ENCODE peak calls at places on chromosomes 2 and 18, in four cellular contexts. K is fibroblast of mammary gland; V is effector CD4-positive, alpha-beta T cell; U is NCI-H446. W is an unnamed sample.

GRCh38 chr2:237818066-237818473 is 19.5 kb downstream of the RBM44 start:
- DNase-seq in V (no peak), U (no peak), K (peak), W (peak)

GRCh38 chr2:106163948-106164580 is 30.0 kb downstream of the UXS1 start:
- DNase-seq in V (no peak), K (peak), U (no peak), W (no peak)

GRCh38 chr18:64103979-64104378 is 44.9 kb downstream of the LINC00305 start:
- DNase-seq in V (no peak), K (no peak), U (no peak), W (peak)

GRCh38 chr2:156190532-156190931 is 142.0 kb downstream of the NR4A2 start:
- DNase-seq in U (no peak), V (no peak), K (no peak), W (no peak)

GRCh38 chr2:215055891-215056290 is 82.5 kb downstream of the ABCA12 start:
- DNase-seq in U (no peak), V (no peak), K (no peak), W (no peak)

GRCh38 chr2:19786408-19787058 is 115.2 kb downstream of the TTC32 start:
- DNase-seq in K (peak), U (no peak), V (no peak), W (peak)

GRCh38 chr2:160389875-160390274 is 103.7 kb downstream of the RBMS1 start:
- DNase-seq in K (peak), V (no peak), U (no peak), W (no peak)

GRCh38 chr2:196137271-196137670 is 34.1 kb downstream of the STK17B start:
- DNase-seq in U (no peak), V (no peak), K (peak), W (peak)

GRCh38 chr2:156435392-156435724 is 821 bp upstream of the GPD2 start:
- DNase-seq in V (no peak), K (no peak), U (peak), W (no peak)

GRCh38 chr2:127590386-127591190 is 55.1 kb downstream of the MYO7B start:
- DNase-seq in U (no peak), K (no peak), V (no peak), W (no peak)

GRCh38 chr2:238358763-238359162 is 38.4 kb downstream of the TRAF3IP1 start:
- DNase-seq in K (no peak), V (no peak), U (peak), W (no peak)

GRCh38 chr2:74415762-74416395 is 5.5 kb downstream of the C2orf81 start:
- DNase-seq in U (no peak), V (no peak), K (no peak), W (no peak)

GRCh38 chr18:36544036-36544725 is 246.7 kb downstream of the FHOD3 start:
- DNase-seq in K (peak), U (peak), V (no peak), W (no peak)

GRCh38 chr2:48530033-48530804 is at the start of gene STON1:
- DNase-seq in V (no peak), K (peak), U (peak), W (peak)

GRCh38 chr2:188322569-188323531 is 31.2 kb downstream of the GULP1 start:
- DNase-seq in U (no peak), V (no peak), K (peak), W (peak)

GRCh38 chr2:68594041-68594440 is 49.3 kb upstream of the PROKR1 start:
- DNase-seq in V (no peak), U (no peak), K (no peak), W (no peak)

GRCh38 chr2:213187833-213188532 is 36.6 kb upstream of the IKZF2 start:
- DNase-seq in U (no peak), V (no peak), K (no peak), W (peak)

GRCh38 chr2:154161286-154161685 is 289.6 kb downstream of the GALNT13 start:
- DNase-seq in V (no peak), U (no peak), K (no peak), W (no peak)

GRCh38 chr2:43226558-43226954 is at the start of gene ZFP36L2:
- DNase-seq in K (peak), V (peak), U (peak), W (peak)

GRCh38 chr2:33417093-33417492 is 59.4 kb upstream of the RASGRP3 start:
- DNase-seq in V (no peak), U (no peak), K (peak), W (peak)

GRCh38 chr2:20635698-20636584 is 15.0 kb downstream of the HS1BP3 start:
- DNase-seq in U (peak), K (peak), V (no peak), W (peak)

GRCh38 chr2:235083822-235084221 is 132.0 kb downstream of the SH3BP4 start:
- DNase-seq in K (no peak), V (no peak), U (peak), W (no peak)

GRCh38 chr2:27651056-27651455 is 12.4 kb downstream of the SUPT7L start:
- DNase-seq in V (no peak), U (no peak), K (peak), W (no peak)

GRCh38 chr18:70337139-70337972 is 48.5 kb downstream of the SOCS6 start:
- DNase-seq in K (peak), U (no peak), V (no peak), W (peak)

GRCh38 chr2:204576580-204576979 is 31.3 kb downstream of the PARD3B start:
- DNase-seq in U (no peak), K (peak), V (no peak), W (no peak)

GRCh38 chr2:143685439-143686078 is 556.3 kb downstream of the ARHGAP15 start:
- DNase-seq in V (no peak), U (peak), K (no peak), W (no peak)

GRCh38 chr2:200466703-200467418 is 43.0 kb downstream of the KCTD18 start:
- DNase-seq in U (no peak), K (peak), V (peak), W (no peak)

GRCh38 chr2:186669146-186669545 is 24.7 kb upstream of the FAM171B start:
- DNase-seq in V (no peak), U (no peak), K (no peak), W (no peak)